ENCODE peak calls at places on chromosomes 13 and 19, in five cellular contexts. One of them, this sample, is unnamed.

GRCh38 chr19:37899453-37899852 is 6.9 kb downstream of the WDR87 start:
- DNase-seq in fibroblast of gingiva: no peak
- DNase-seq in tibial artery: no peak
- DNase-seq in GM12892: no peak
- DNase-seq in H54: no peak
- DNase-seq in this sample: no peak

GRCh38 chr13:74771964-74772363 is 637.8 kb upstream of the KLF12 start:
- DNase-seq in fibroblast of gingiva: peak
- DNase-seq in tibial artery: no peak
- DNase-seq in GM12892: no peak
- DNase-seq in H54: peak
- DNase-seq in this sample: no peak

GRCh38 chr13:81596224-81596753 is 1255.4 kb upstream of the SPRY2 start:
- DNase-seq in fibroblast of gingiva: no peak
- DNase-seq in tibial artery: no peak
- DNase-seq in GM12892: no peak
- DNase-seq in H54: no peak
- DNase-seq in this sample: no peak

GRCh38 chr13:48853381-48854102 is 122.2 kb upstream of the FNDC3A start:
- DNase-seq in fibroblast of gingiva: no peak
- DNase-seq in tibial artery: no peak
- DNase-seq in GM12892: no peak
- DNase-seq in H54: no peak
- DNase-seq in this sample: no peak

GRCh38 chr13:49410006-49410405 is 33.9 kb downstream of the CAB39L start:
- DNase-seq in fibroblast of gingiva: peak
- DNase-seq in tibial artery: no peak
- DNase-seq in GM12892: no peak
- DNase-seq in H54: no peak
- DNase-seq in this sample: no peak

GRCh38 chr13:72304121-72304745 is 423.2 kb downstream of the MZT1 start:
- DNase-seq in fibroblast of gingiva: peak
- DNase-seq in tibial artery: no peak
- DNase-seq in GM12892: no peak
- DNase-seq in H54: no peak
- DNase-seq in this sample: no peak

GRCh38 chr19:5107432-5108122 is 138.7 kb downstream of the KDM4B start:
- DNase-seq in fibroblast of gingiva: no peak
- DNase-seq in tibial artery: no peak
- DNase-seq in GM12892: no peak
- DNase-seq in H54: no peak
- DNase-seq in this sample: no peak

GRCh38 chr19:49042177-49042576 is 1.5 kb upstream of the CGB5 start:
- DNase-seq in fibroblast of gingiva: no peak
- DNase-seq in tibial artery: no peak
- DNase-seq in GM12892: no peak
- DNase-seq in H54: no peak
- DNase-seq in this sample: no peak

GRCh38 chr13:40059540-40060232 is 404.2 kb downstream of the COG6 start:
- DNase-seq in fibroblast of gingiva: peak
- DNase-seq in tibial artery: no peak
- DNase-seq in GM12892: no peak
- DNase-seq in H54: no peak
- DNase-seq in this sample: no peak

GRCh38 chr19:12841094-12841493 is 2.8 kb downstream of the MAST1 start:
- DNase-seq in fibroblast of gingiva: no peak
- DNase-seq in tibial artery: no peak
- DNase-seq in GM12892: no peak
- DNase-seq in H54: no peak
- DNase-seq in this sample: no peak

GRCh38 chr13:113598081-113598410 is 13.5 kb downstream of the TFDP1 start:
- DNase-seq in fibroblast of gingiva: no peak
- DNase-seq in tibial artery: peak
- DNase-seq in GM12892: no peak
- DNase-seq in H54: no peak
- DNase-seq in this sample: no peak

GRCh38 chr19:19619121-19619848 is 798 bp upstream of the PBX4 start:
- DNase-seq in fibroblast of gingiva: no peak
- DNase-seq in tibial artery: no peak
- DNase-seq in GM12892: no peak
- DNase-seq in H54: no peak
- DNase-seq in this sample: no peak

GRCh38 chr19:10430505-10431253 is 10.3 kb downstream of the PDE4A start:
- DNase-seq in fibroblast of gingiva: peak
- DNase-seq in tibial artery: peak
- DNase-seq in GM12892: no peak
- DNase-seq in H54: no peak
- DNase-seq in this sample: no peak

This sample was measured in GM19239.